ENCODE peak calls at places on chromosomes 1 and 21, in seven cellular contexts. F is ovary, S is neuronal stem cell, R is A549, U is foreskin keratinocyte, B is sigmoid colon, Q is lung. O is an unnamed sample.

GRCh38 chr1:175193339-175193950 is 869 bp upstream of the KIAA0040 start:
- DNase-seq in S (no peak), R (no peak), B (no peak), Q (no peak), F (no peak), U (peak; percentile 57), O (no peak)

GRCh38 chr21:15174923-15175322 is 110.1 kb upstream of the NRIP1 start:
- DNase-seq in Q (no peak), F (no peak), S (no peak), B (no peak), R (no peak), U (no peak), O (no peak)

GRCh38 chr1:61638296-61638695 is 86.6 kb downstream of the TM2D1 start:
- DNase-seq in F (no peak), B (no peak), U (no peak), R (no peak), Q (no peak), S (no peak), O (no peak)

GRCh38 chr21:40511976-40512375 is 335.0 kb downstream of the DSCAM start:
- DNase-seq in Q (no peak), S (no peak), B (no peak), U (peak; percentile 63), R (peak; percentile 31), F (no peak), O (no peak)

GRCh38 chr1:153292185-153292584 is 20.6 kb downstream of the PGLYRP3 start:
- DNase-seq in B (no peak), Q (no peak), S (no peak), F (no peak), U (no peak), R (no peak), O (no peak)

GRCh38 chr1:22350171-22350961 is 101.3 kb upstream of the ZBTB40 start:
- DNase-seq in B (no peak), Q (no peak), S (no peak), R (no peak), U (no peak), F (no peak), O (no peak)

GRCh38 chr1:22451702-22452400 is at the start of gene ZBTB40:
- DNase-seq in S (peak; percentile 91), R (peak; percentile 96), B (peak; percentile 99), F (peak; percentile 98), Q (peak; percentile 96), U (peak; percentile 93), O (peak; percentile 96)

GRCh38 chr1:76203132-76203531 is 128.6 kb downstream of the ST6GALNAC3 start:
- DNase-seq in F (no peak), B (no peak), R (no peak), S (no peak), U (no peak), Q (no peak), O (no peak)

GRCh38 chr1:178367151-178367550 is 129.6 kb downstream of the CLEC20A start:
- DNase-seq in S (no peak), R (no peak), B (no peak), F (no peak), U (no peak), Q (no peak), O (no peak)

GRCh38 chr1:178374016-178374415 is 122.7 kb downstream of the CLEC20A start:
- DNase-seq in S (no peak), Q (no peak), U (peak; percentile 29), B (no peak), F (no peak), R (no peak), O (no peak)

GRCh38 chr1:178371999-178372398 is 124.8 kb downstream of the CLEC20A start:
- DNase-seq in Q (no peak), S (no peak), B (no peak), F (no peak), R (no peak), U (no peak), O (no peak)

GRCh38 chr1:178376008-178376407 is 120.8 kb downstream of the CLEC20A start:
- DNase-seq in B (no peak), Q (no peak), S (no peak), U (no peak), F (no peak), R (no peak), O (no peak)

GRCh38 chr1:178371236-178371635 is 125.5 kb downstream of the CLEC20A start:
- DNase-seq in Q (no peak), F (no peak), S (peak; percentile 31), R (peak; percentile 25), B (peak; percentile 61), U (no peak), O (no peak)
- H3K27ac ChIP-seq in Q (no peak overlapping the region), F (no peak overlapping the region), S (peak overlapping the region; percentile 49), R (no peak overlapping the region), B (no peak overlapping the region), U (no peak overlapping the region), O (peak overlapping the region; percentile 9)

GRCh38 chr21:41763398-41763931 is 3.4 kb downstream of the RIPK4 start:
- DNase-seq in U (peak; percentile 91), Q (no peak), F (no peak), R (no peak), B (no peak), S (no peak), O (no peak)

GRCh38 chr21:41762236-41762635 is 4.6 kb downstream of the RIPK4 start:
- DNase-seq in B (no peak), F (no peak), Q (no peak), R (no peak), S (no peak), U (peak; percentile 24), O (no peak)

GRCh38 chr21:41763996-41764395 is 2.9 kb downstream of the RIPK4 start:
- DNase-seq in F (no peak), U (no peak), R (no peak), S (no peak), Q (no peak), B (no peak), O (no peak)

GRCh38 chr21:41761211-41762181 is 5.4 kb downstream of the RIPK4 start:
- DNase-seq in S (no peak), U (peak; percentile 39), R (peak; percentile 51), B (peak; percentile 75), Q (peak; percentile 68), F (no peak), O (peak; percentile 70)

GRCh38 chr21:41762753-41763152 is 4.1 kb downstream of the RIPK4 start:
- DNase-seq in B (no peak), R (no peak), Q (no peak), F (no peak), S (no peak), U (no peak), O (no peak)
- H3K27ac ChIP-seq in B (no peak overlapping the region), R (peak overlapping the region; percentile 88), Q (no peak overlapping the region), F (no peak overlapping the region), S (no peak overlapping the region), U (peak overlapping the region; percentile 50), O (peak overlapping the region; percentile 20)

GRCh38 chr1:212668477-212668876 is 31.2 kb downstream of the BATF3 start:
- DNase-seq in U (no peak), F (no peak), S (no peak), Q (no peak), R (no peak), B (no peak), O (no peak)

GRCh38 chr1:212666116-212666775 is 33.4 kb downstream of the BATF3 start:
- DNase-seq in Q (no peak), R (no peak), U (no peak), B (no peak), S (no peak), F (no peak), O (no peak)

GRCh38 chr1:212667223-212668139 is 32.2 kb downstream of the BATF3 start:
- DNase-seq in S (no peak), Q (peak; percentile 51), B (no peak), U (peak; percentile 55), R (peak; percentile 92), F (no peak), O (peak; percentile 65)

GRCh38 chr1:212664409-212665199 is 35.0 kb downstream of the BATF3 start:
- DNase-seq in F (no peak), S (no peak), Q (no peak), R (no peak), B (no peak), U (no peak), O (no peak)

DNA sequence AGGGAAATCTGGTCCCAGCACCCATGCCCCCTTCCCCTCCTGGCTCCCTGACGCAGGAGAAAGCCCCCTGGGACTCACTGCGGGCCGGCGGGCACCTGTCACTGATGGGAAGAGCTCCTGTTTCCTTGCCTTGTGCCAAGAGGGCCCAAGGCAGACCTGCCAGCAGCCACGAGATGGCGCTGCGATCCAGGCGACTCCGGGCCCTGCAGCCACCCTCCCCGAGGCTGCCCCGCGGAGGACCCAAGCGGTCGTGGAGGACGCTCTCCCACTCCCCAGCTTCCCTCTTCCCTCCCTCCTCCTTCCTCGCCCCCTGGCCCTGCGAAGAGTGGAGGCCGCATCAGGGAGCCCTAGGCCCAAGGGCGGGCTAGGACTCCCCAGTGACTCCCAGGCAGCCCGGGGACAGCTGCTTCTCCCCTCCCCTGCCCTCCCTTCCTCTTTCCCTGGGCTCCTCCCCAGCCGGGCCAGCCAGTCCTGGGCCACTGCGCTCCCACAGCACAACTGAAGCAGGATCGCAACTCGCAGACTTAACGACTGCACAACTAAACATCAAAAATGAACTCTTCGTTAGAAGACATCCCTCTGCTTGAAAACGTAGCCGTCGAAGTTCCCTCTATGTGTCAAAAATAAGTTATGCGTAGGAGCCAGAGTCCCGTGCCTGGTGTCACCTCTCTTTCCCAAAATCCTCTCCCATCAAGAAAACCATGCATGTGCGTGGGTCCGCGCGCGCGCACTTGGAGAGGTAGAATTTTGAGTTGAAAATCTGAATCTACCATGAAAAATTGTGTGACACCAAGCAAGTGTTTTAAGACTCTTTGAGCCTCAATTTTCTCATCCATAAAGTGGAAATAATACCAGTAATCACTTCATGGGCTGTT is 34.2 kb downstream of the BATF3 start:
- DNase-seq in F (peak; percentile 47), S (peak; percentile 81), Q (peak; percentile 83), U (peak; percentile 58), B (peak; percentile 90), R (peak; percentile 87), O (peak; percentile 81)
- H3K27ac ChIP-seq in F (no peak overlapping the region), S (no peak overlapping the region), Q (peak overlapping the region; percentile 47), U (no peak overlapping the region), B (peak overlapping the region; percentile 62), R (peak overlapping the region; percentile 77), O (peak overlapping the region; percentile 57)

GRCh38 chr21:26147535-26147934 is 23.0 kb downstream of the APP start:
- DNase-seq in U (no peak), S (no peak), R (no peak), F (no peak), Q (no peak), B (no peak), O (no peak)

GRCh38 chr21:26146681-26147080 is 23.9 kb downstream of the APP start:
- DNase-seq in S (no peak), U (no peak), F (no peak), B (no peak), Q (no peak), R (no peak), O (no peak)

GRCh38 chr21:26148834-26149354 is 21.7 kb downstream of the APP start:
- DNase-seq in U (peak; percentile 26), S (no peak), F (no peak), R (no peak), Q (no peak), B (no peak), O (no peak)

GRCh38 chr21:26144026-26144425 is 26.5 kb downstream of the APP start:
- DNase-seq in B (no peak), R (no peak), U (no peak), S (no peak), F (no peak), Q (no peak), O (no peak)

DNA sequence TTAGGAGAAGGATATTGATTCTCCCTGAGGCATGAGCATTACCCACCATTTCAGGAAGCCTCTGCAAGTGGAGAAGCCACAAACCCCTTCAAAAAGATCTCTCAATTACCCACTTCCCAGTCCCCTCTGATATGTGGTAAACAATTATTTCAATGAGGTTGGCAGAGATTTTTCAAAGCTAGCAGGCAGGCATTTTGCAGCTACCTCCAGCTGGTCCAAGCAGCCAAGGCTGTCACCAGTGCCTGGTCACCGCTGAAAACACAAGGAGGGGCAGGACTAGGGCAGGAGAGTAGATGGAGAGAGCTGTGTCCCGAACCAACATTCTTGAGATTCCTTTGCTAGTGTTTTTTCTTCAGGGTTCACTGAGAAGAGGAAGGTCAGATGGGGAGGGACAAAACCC is 22.5 kb downstream of the APP start:
- DNase-seq in S (peak; percentile 73), R (peak; percentile 9), Q (no peak), U (no peak), B (no peak), F (no peak), O (no peak)
- H3K27ac ChIP-seq in S (peak overlapping the region; percentile 92), R (peak overlapping the region; percentile 59), Q (no peak overlapping the region), U (no peak overlapping the region), B (peak overlapping the region; percentile 67), F (no peak overlapping the region), O (peak overlapping the region; percentile 48)